ENCODE peak calls at places on chromosome 12, in seven cellular contexts. S is WTC11; U is OCI-LY7; Q is MM.1S; W is activated effector memory CD4-positive, alpha-beta T cell treated with anti-CD3 and anti-CD28 coated beads, Interleukin-2, amount 50 U/mL, for 16 hours; X is GM23248; I is HFFc6. B is an unnamed sample.

GRCh38 chr12:6927999-6928702 is 392 bp downstream of the ATN1 start:
- DNase-seq in S (no peak), U (no peak), Q (no peak), W (no peak), X (peak), I (no peak), B (no peak)

GRCh38 chr12:54360717-54361456 is 3.4 kb downstream of the GPR84 start:
- DNase-seq in S (peak), U (peak), Q (peak), W (peak), X (peak), I (peak), B (peak)

GRCh38 chr12:47147749-47148148 is 68.0 kb upstream of the AMIGO2 start:
- DNase-seq in S (no peak), U (no peak), Q (no peak), W (no peak), X (no peak), I (peak), B (no peak)

GRCh38 chr12:121799842-121800693 is 3.7 kb upstream of the SETD1B start:
- DNase-seq in S (peak), U (peak), Q (peak), W (peak), X (peak), I (peak), B (no peak)

GRCh38 chr12:452667-453210 is 7.0 kb upstream of the B4GALNT3 start:
- DNase-seq in S (peak), U (peak), Q (peak), W (peak), X (peak), I (no peak), B (no peak)

GRCh38 chr12:6533653-6534157 is 612 bp upstream of the GAPDH start:
- DNase-seq in S (peak), U (peak), Q (peak), W (no peak), X (peak), I (peak), B (no peak)

GRCh38 chr12:95733156-95733825 is 57.3 kb downstream of the NTN4 start:
- DNase-seq in S (no peak), U (no peak), Q (no peak), W (no peak), X (peak), I (peak), B (peak)

GRCh38 chr12:23950775-23951391 is 1.4 kb upstream of the SOX5 start:
- DNase-seq in S (peak), U (no peak), Q (no peak), W (no peak), X (no peak), I (no peak), B (no peak)

GRCh38 chr12:55830601-55831406 is 1.4 kb upstream of the DNAJC14 start:
- DNase-seq in S (peak), U (peak), Q (no peak), W (peak), X (peak), I (peak), B (no peak)

GRCh38 chr12:55675671-55676070 is 32.0 kb downstream of the ITGA7 start:
- DNase-seq in S (no peak), U (no peak), Q (no peak), W (no peak), X (no peak), I (no peak), B (no peak)

GRCh38 chr12:20704860-20705259 is 9.7 kb downstream of the SLCO1C1 start:
- DNase-seq in S (no peak), U (no peak), Q (no peak), W (no peak), X (no peak), I (no peak), B (no peak)

GRCh38 chr12:99898645-99899044 is 86.1 kb downstream of the ANKS1B start:
- DNase-seq in S (no peak), U (no peak), Q (no peak), W (no peak), X (no peak), I (no peak), B (no peak)

GRCh38 chr12:6965026-6965661 is 5.3 kb downstream of the PHB2 start:
- DNase-seq in S (peak), U (peak), Q (peak), W (peak), X (peak), I (peak), B (no peak)

GRCh38 chr12:49619286-49619685 is 4.1 kb upstream of the PRPF40B start:
- DNase-seq in S (no peak), U (no peak), Q (no peak), W (no peak), X (peak), I (no peak), B (no peak)